ENCODE peak calls at places on chromosomes 2 and 18, in four cellular contexts. One of them, this sample, is unnamed.
A peak's percentile ranks its signal among the peaks of the same experiment; 100 is the strongest.

GRCh38 chr18:49207373-49207772 is 253.1 kb downstream of the DYM start:
- DNase-seq in breast epithelium: no peak
- DNase-seq in A172: peak; percentile 60
- DNase-seq in stimulated activated CD4-positive, alpha-beta T cell treated with anti-CD3 and anti-CD28 coated beads, Interleukin-2, amount 100 ng/mL, for 48 hours: no peak
- DNase-seq in this sample: no peak

GRCh38 chr2:237290249-237290648 is 123.7 kb downstream of the COL6A3 start:
- DNase-seq in A172: no peak
- DNase-seq in breast epithelium: no peak
- DNase-seq in stimulated activated CD4-positive, alpha-beta T cell treated with anti-CD3 and anti-CD28 coated beads, Interleukin-2, amount 100 ng/mL, for 48 hours: no peak
- DNase-seq in this sample: no peak

GRCh38 chr18:46859855-46860254 is 57.5 kb downstream of the PIAS2 start:
- DNase-seq in stimulated activated CD4-positive, alpha-beta T cell treated with anti-CD3 and anti-CD28 coated beads, Interleukin-2, amount 100 ng/mL, for 48 hours: no peak
- DNase-seq in A172: no peak
- DNase-seq in breast epithelium: no peak
- DNase-seq in this sample: peak; percentile 15

GRCh38 chr2:65554765-65555561 is 122.6 kb upstream of the SPRED2 start:
- DNase-seq in A172: peak; percentile 97
- DNase-seq in breast epithelium: no peak
- DNase-seq in stimulated activated CD4-positive, alpha-beta T cell treated with anti-CD3 and anti-CD28 coated beads, Interleukin-2, amount 100 ng/mL, for 48 hours: no peak
- DNase-seq in this sample: peak; percentile 20

GRCh38 chr2:219912530-219912929 is 285.1 kb downstream of the SLC4A3 start:
- DNase-seq in breast epithelium: peak; percentile 67
- DNase-seq in A172: peak; percentile 25
- DNase-seq in stimulated activated CD4-positive, alpha-beta T cell treated with anti-CD3 and anti-CD28 coated beads, Interleukin-2, amount 100 ng/mL, for 48 hours: no peak
- DNase-seq in this sample: no peak

GRCh38 chr2:239917957-239918481 is 107.1 kb downstream of the NDUFA10 start:
- DNase-seq in stimulated activated CD4-positive, alpha-beta T cell treated with anti-CD3 and anti-CD28 coated beads, Interleukin-2, amount 100 ng/mL, for 48 hours: no peak
- DNase-seq in breast epithelium: no peak
- DNase-seq in A172: no peak
- DNase-seq in this sample: no peak

GRCh38 chr2:60861736-60862135 is 19.6 kb upstream of the REL start:
- DNase-seq in A172: no peak
- DNase-seq in breast epithelium: no peak
- DNase-seq in stimulated activated CD4-positive, alpha-beta T cell treated with anti-CD3 and anti-CD28 coated beads, Interleukin-2, amount 100 ng/mL, for 48 hours: no peak
- DNase-seq in this sample: no peak

GRCh38 chr2:238123991-238124470 is 14.4 kb upstream of the KLHL30 start:
- DNase-seq in A172: no peak
- DNase-seq in stimulated activated CD4-positive, alpha-beta T cell treated with anti-CD3 and anti-CD28 coated beads, Interleukin-2, amount 100 ng/mL, for 48 hours: no peak
- DNase-seq in breast epithelium: no peak
- DNase-seq in this sample: no peak

GRCh38 chr2:121247971-121248370 is 37.0 kb downstream of the TFCP2L1 start:
- DNase-seq in A172: no peak
- DNase-seq in stimulated activated CD4-positive, alpha-beta T cell treated with anti-CD3 and anti-CD28 coated beads, Interleukin-2, amount 100 ng/mL, for 48 hours: no peak
- DNase-seq in breast epithelium: no peak
- DNase-seq in this sample: no peak

GRCh38 chr2:208017721-208018120 is 7.6 kb downstream of the PLEKHM3 start:
- DNase-seq in A172: no peak
- DNase-seq in breast epithelium: no peak
- DNase-seq in stimulated activated CD4-positive, alpha-beta T cell treated with anti-CD3 and anti-CD28 coated beads, Interleukin-2, amount 100 ng/mL, for 48 hours: no peak
- DNase-seq in this sample: no peak

GRCh38 chr18:21900594-21901352 is 160.2 kb downstream of the MIB1 start:
- DNase-seq in A172: no peak
- DNase-seq in stimulated activated CD4-positive, alpha-beta T cell treated with anti-CD3 and anti-CD28 coated beads, Interleukin-2, amount 100 ng/mL, for 48 hours: no peak
- DNase-seq in breast epithelium: no peak
- DNase-seq in this sample: no peak

GRCh38 chr18:44546954-44547353 is 133.7 kb upstream of the SETBP1 start:
- DNase-seq in A172: no peak
- DNase-seq in stimulated activated CD4-positive, alpha-beta T cell treated with anti-CD3 and anti-CD28 coated beads, Interleukin-2, amount 100 ng/mL, for 48 hours: no peak
- DNase-seq in breast epithelium: no peak
- DNase-seq in this sample: no peak

GRCh38 chr18:9404565-9405060 is 70.0 kb downstream of the TWSG1 start:
- DNase-seq in A172: peak; percentile 90
- DNase-seq in stimulated activated CD4-positive, alpha-beta T cell treated with anti-CD3 and anti-CD28 coated beads, Interleukin-2, amount 100 ng/mL, for 48 hours: no peak
- DNase-seq in breast epithelium: no peak
- DNase-seq in this sample: peak; percentile 64

GRCh38 chr2:41119489-41119888 is 667.6 kb upstream of the SLC8A1 start:
- DNase-seq in breast epithelium: no peak
- DNase-seq in A172: no peak
- DNase-seq in stimulated activated CD4-positive, alpha-beta T cell treated with anti-CD3 and anti-CD28 coated beads, Interleukin-2, amount 100 ng/mL, for 48 hours: no peak
- DNase-seq in this sample: no peak

GRCh38 chr2:102116675-102117471 is 25.7 kb upstream of the IL1R1 start:
- DNase-seq in breast epithelium: no peak
- DNase-seq in stimulated activated CD4-positive, alpha-beta T cell treated with anti-CD3 and anti-CD28 coated beads, Interleukin-2, amount 100 ng/mL, for 48 hours: no peak
- DNase-seq in A172: no peak
- DNase-seq in this sample: no peak

GRCh38 chr2:63301481-63301880 is 250.9 kb downstream of the OTX1 start:
- DNase-seq in breast epithelium: no peak
- DNase-seq in stimulated activated CD4-positive, alpha-beta T cell treated with anti-CD3 and anti-CD28 coated beads, Interleukin-2, amount 100 ng/mL, for 48 hours: no peak
- DNase-seq in A172: no peak
- DNase-seq in this sample: no peak

GRCh38 chr2:22812065-22812680 is 572.8 kb upstream of the KLHL29 start:
- DNase-seq in A172: no peak
- DNase-seq in breast epithelium: no peak
- DNase-seq in stimulated activated CD4-positive, alpha-beta T cell treated with anti-CD3 and anti-CD28 coated beads, Interleukin-2, amount 100 ng/mL, for 48 hours: no peak
- DNase-seq in this sample: no peak

GRCh38 chr2:5694016-5694690 is 2.0 kb downstream of the SOX11 start:
- DNase-seq in stimulated activated CD4-positive, alpha-beta T cell treated with anti-CD3 and anti-CD28 coated beads, Interleukin-2, amount 100 ng/mL, for 48 hours: no peak
- DNase-seq in A172: peak; percentile 46
- DNase-seq in breast epithelium: no peak
- DNase-seq in this sample: no peak

GRCh38 chr2:140508756-140509155 is 1622.1 kb downstream of the LRP1B start:
- DNase-seq in breast epithelium: no peak
- DNase-seq in stimulated activated CD4-positive, alpha-beta T cell treated with anti-CD3 and anti-CD28 coated beads, Interleukin-2, amount 100 ng/mL, for 48 hours: no peak
- DNase-seq in A172: no peak
- DNase-seq in this sample: no peak

GRCh38 chr2:230170532-230170931 is 49.3 kb downstream of the SP110 start:
- DNase-seq in A172: no peak
- DNase-seq in stimulated activated CD4-positive, alpha-beta T cell treated with anti-CD3 and anti-CD28 coated beads, Interleukin-2, amount 100 ng/mL, for 48 hours: no peak
- DNase-seq in breast epithelium: no peak
- DNase-seq in this sample: no peak

GRCh38 chr2:136117909-136118818 is at the start of gene CXCR4:
- DNase-seq in breast epithelium: peak; percentile 57
- DNase-seq in A172: peak; percentile 23
- DNase-seq in stimulated activated CD4-positive, alpha-beta T cell treated with anti-CD3 and anti-CD28 coated beads, Interleukin-2, amount 100 ng/mL, for 48 hours: peak; percentile 84
- DNase-seq in this sample: peak; percentile 92

GRCh38 chr2:16522031-16522818 is 143.4 kb downstream of the CYRIA start:
- DNase-seq in stimulated activated CD4-positive, alpha-beta T cell treated with anti-CD3 and anti-CD28 coated beads, Interleukin-2, amount 100 ng/mL, for 48 hours: no peak
- DNase-seq in A172: no peak
- DNase-seq in breast epithelium: no peak
- DNase-seq in this sample: no peak

GRCh38 chr2:174336403-174337336 is 1.9 kb downstream of the SP9 start:
- DNase-seq in stimulated activated CD4-positive, alpha-beta T cell treated with anti-CD3 and anti-CD28 coated beads, Interleukin-2, amount 100 ng/mL, for 48 hours: peak; percentile 47
- DNase-seq in A172: no peak
- DNase-seq in breast epithelium: no peak
- DNase-seq in this sample: peak; percentile 83

GRCh38 chr2:241844066-241844728 is 14.5 kb downstream of the PDCD1 start:
- DNase-seq in A172: peak; percentile 44
- DNase-seq in breast epithelium: no peak
- DNase-seq in stimulated activated CD4-positive, alpha-beta T cell treated with anti-CD3 and anti-CD28 coated beads, Interleukin-2, amount 100 ng/mL, for 48 hours: peak; percentile 87
- DNase-seq in this sample: peak; percentile 96

GRCh38 chr2:7900593-7900992 is 781.3 kb upstream of the ID2 start:
- DNase-seq in breast epithelium: no peak
- DNase-seq in stimulated activated CD4-positive, alpha-beta T cell treated with anti-CD3 and anti-CD28 coated beads, Interleukin-2, amount 100 ng/mL, for 48 hours: no peak
- DNase-seq in A172: no peak
- DNase-seq in this sample: no peak

GRCh38 chr18:10826400-10826799 is 300.6 kb downstream of the NAPG start:
- DNase-seq in breast epithelium: no peak
- DNase-seq in stimulated activated CD4-positive, alpha-beta T cell treated with anti-CD3 and anti-CD28 coated beads, Interleukin-2, amount 100 ng/mL, for 48 hours: no peak
- DNase-seq in A172: no peak
- DNase-seq in this sample: no peak

GRCh38 chr2:209076151-209076550 is 347.7 kb upstream of the MAP2 start:
- DNase-seq in stimulated activated CD4-positive, alpha-beta T cell treated with anti-CD3 and anti-CD28 coated beads, Interleukin-2, amount 100 ng/mL, for 48 hours: no peak
- DNase-seq in breast epithelium: no peak
- DNase-seq in A172: no peak
- DNase-seq in this sample: no peak

GRCh38 chr2:128374001-128374710 is 55.5 kb upstream of the HS6ST1 start:
- DNase-seq in breast epithelium: peak; percentile 83
- DNase-seq in stimulated activated CD4-positive, alpha-beta T cell treated with anti-CD3 and anti-CD28 coated beads, Interleukin-2, amount 100 ng/mL, for 48 hours: no peak
- DNase-seq in A172: peak; percentile 77
- DNase-seq in this sample: no peak

GRCh38 chr2:127104881-127105655 is 1.9 kb downstream of the BIN1 start:
- DNase-seq in A172: no peak
- DNase-seq in stimulated activated CD4-positive, alpha-beta T cell treated with anti-CD3 and anti-CD28 coated beads, Interleukin-2, amount 100 ng/mL, for 48 hours: no peak
- DNase-seq in breast epithelium: no peak
- DNase-seq in this sample: no peak

GRCh38 chr2:211408485-211408884 is 852.1 kb downstream of the CPS1 start:
- DNase-seq in stimulated activated CD4-positive, alpha-beta T cell treated with anti-CD3 and anti-CD28 coated beads, Interleukin-2, amount 100 ng/mL, for 48 hours: no peak
- DNase-seq in breast epithelium: no peak
- DNase-seq in A172: peak; percentile 81
- DNase-seq in this sample: no peak

GRCh38 chr2:4715065-4715464 is 977.1 kb upstream of the SOX11 start:
- DNase-seq in stimulated activated CD4-positive, alpha-beta T cell treated with anti-CD3 and anti-CD28 coated beads, Interleukin-2, amount 100 ng/mL, for 48 hours: no peak
- DNase-seq in breast epithelium: no peak
- DNase-seq in A172: no peak
- DNase-seq in this sample: no peak

GRCh38 chr2:215409331-215410127 is 26.3 kb downstream of the FN1 start:
- DNase-seq in A172: peak; percentile 66
- DNase-seq in stimulated activated CD4-positive, alpha-beta T cell treated with anti-CD3 and anti-CD28 coated beads, Interleukin-2, amount 100 ng/mL, for 48 hours: peak; percentile 3
- DNase-seq in breast epithelium: peak; percentile 39
- DNase-seq in this sample: no peak

GRCh38 chr2:131154071-131154531 is 49.0 kb downstream of the PLEKHB2 start:
- DNase-seq in A172: peak; percentile 73
- DNase-seq in stimulated activated CD4-positive, alpha-beta T cell treated with anti-CD3 and anti-CD28 coated beads, Interleukin-2, amount 100 ng/mL, for 48 hours: peak; percentile 71
- DNase-seq in breast epithelium: no peak
- DNase-seq in this sample: peak; percentile 91

GRCh38 chr2:215003001-215003400 is 135.4 kb downstream of the ABCA12 start:
- DNase-seq in A172: no peak
- DNase-seq in breast epithelium: no peak
- DNase-seq in stimulated activated CD4-positive, alpha-beta T cell treated with anti-CD3 and anti-CD28 coated beads, Interleukin-2, amount 100 ng/mL, for 48 hours: no peak
- DNase-seq in this sample: no peak